ENCODE peak calls at places on chromosome 19, in four cellular contexts. J, P, D and X are unnamed samples.
A peak's percentile ranks its signal among the peaks of the same experiment; 100 is the strongest.

GRCh38 chr19:28615966-28616365 is 597.0 kb downstream of the UQCRFS1 start:
- DNase-seq in J (no peak), P (no peak), D (no peak), X (no peak)

GRCh38 chr19:37654525-37654832 is 786 bp downstream of the ZFP30 start:
- DNase-seq in J (peak; percentile 57), P (peak; percentile 74), D (no peak), X (peak; percentile 21)

GRCh38 chr19:10625003-10625761 is at the start of gene SLC44A2:
- DNase-seq in J (peak; percentile 71), P (peak; percentile 94), D (no peak), X (peak; percentile 61)

GRCh38 chr19:1645299-1645698 is 7.1 kb downstream of the TCF3 start:
- DNase-seq in J (no peak), P (no peak), D (no peak), X (no peak)

GRCh38 chr19:23273022-23273593 is 22.9 kb upstream of the ZNF724 start:
- DNase-seq in J (no peak), P (peak; percentile 38), D (no peak), X (no peak)

GRCh38 chr19:31351212-31352193 is 2.3 kb upstream of the TSHZ3 start:
- DNase-seq in J (peak; percentile 76), P (peak; percentile 68), D (no peak), X (peak; percentile 79)

GRCh38 chr19:49655570-49656455 is 9.8 kb downstream of the IRF3 start:
- DNase-seq in J (no peak), P (no peak), D (no peak), X (no peak)

GRCh38 chr19:27776020-27776419 is 1436.9 kb downstream of the UQCRFS1 start:
- DNase-seq in J (peak; percentile 78), P (no peak), D (no peak), X (no peak)

GRCh38 chr19:10868872-10869547 is 2.3 kb upstream of the CARM1 start:
- DNase-seq in J (no peak), P (no peak), D (no peak), X (no peak)

GRCh38 chr19:29098863-29099481 is 114.0 kb downstream of the UQCRFS1 start:
- DNase-seq in J (peak; percentile 4), P (no peak), D (no peak), X (no peak)

GRCh38 chr19:31408460-31409124 is 59.4 kb upstream of the TSHZ3 start:
- DNase-seq in J (peak; percentile 92), P (no peak), D (no peak), X (peak; percentile 89)

GRCh38 chr19:38224014-38224862 is at the start of gene DPF1:
- DNase-seq in J (peak; percentile 55), P (peak; percentile 93), D (no peak), X (peak; percentile 54)

GRCh38 chr19:45041125-45041524 is 2.3 kb downstream of the CLASRP start:
- DNase-seq in J (no peak), P (no peak), D (no peak), X (no peak)

GRCh38 chr19:30411714-30412113 is 39.5 kb downstream of the ZNF536 start:
- DNase-seq in J (no peak), P (no peak), D (no peak), X (no peak)

GRCh38 chr19:46618670-46619231 is 6.1 kb downstream of the PTGIR start:
- DNase-seq in J (peak; percentile 60), P (no peak), D (no peak), X (no peak)

GRCh38 chr19:16945364-16945714 is 56.5 kb downstream of the F2RL3 start:
- DNase-seq in J (no peak), P (no peak), D (no peak), X (no peak)

GRCh38 chr19:39413903-39414608 is 1.6 kb downstream of the PLEKHG2 start:
- DNase-seq in J (no peak), P (peak; percentile 60), D (no peak), X (no peak)

GRCh38 chr19:45568732-45569131 is 15.9 kb downstream of the OPA3 start:
- DNase-seq in J (peak; percentile 73), P (no peak), D (no peak), X (peak; percentile 76)

GRCh38 chr19:56837492-56837891 is 3.0 kb downstream of the PEG3 start:
- DNase-seq in J (peak; percentile 22), P (no peak), D (no peak), X (no peak)

GRCh38 chr19:3665681-3666544 is 34.4 kb downstream of the PIP5K1C start:
- DNase-seq in J (peak; percentile 24), P (peak; percentile 66), D (peak; percentile 72), X (no peak)

DNA sequence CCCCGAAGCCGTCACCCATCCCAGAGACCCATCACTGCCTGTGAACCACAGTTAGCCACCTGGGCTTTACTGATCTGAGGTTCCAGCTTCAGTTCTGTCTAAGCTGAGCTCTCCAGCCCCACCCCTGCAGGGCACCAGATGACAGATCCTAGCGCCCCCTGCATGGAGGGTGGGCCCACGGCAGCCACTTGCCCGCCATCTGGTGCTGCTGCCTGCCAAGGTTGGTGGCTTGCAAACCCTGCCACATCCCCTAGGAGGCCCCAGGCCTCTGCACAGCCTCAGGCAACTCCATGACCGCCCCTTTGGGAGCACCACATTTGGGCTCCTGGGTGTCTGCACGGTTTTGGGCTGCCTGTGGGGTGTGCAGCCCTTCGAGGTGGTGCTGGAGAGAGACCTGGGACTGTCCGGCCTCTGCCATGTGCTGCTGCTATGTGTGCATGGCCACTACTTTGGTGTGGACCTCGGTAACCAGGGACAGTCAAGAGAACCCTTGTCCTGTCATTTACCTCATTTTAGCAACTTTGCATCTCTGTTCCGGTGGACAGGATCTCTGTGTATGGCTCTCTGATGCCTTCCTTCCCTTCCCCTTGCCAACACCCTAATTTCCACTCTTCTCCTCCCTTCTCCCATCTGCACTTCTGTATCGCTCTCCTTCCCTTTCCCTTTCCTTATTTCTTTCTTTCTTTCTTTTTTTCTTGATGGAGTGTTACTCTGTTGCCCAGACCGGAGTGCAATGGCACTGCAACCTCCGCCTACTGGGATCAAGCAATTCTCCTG is 17.4 kb upstream of the SDHAF1 start:
- DNase-seq in J (no peak), P (peak; percentile 79), D (no peak), X (no peak)
- TF ChIP-seq CTCF in J (peak; percentile 32), P (peak; percentile 56), D (no peak), X (peak; percentile 26)

DNA sequence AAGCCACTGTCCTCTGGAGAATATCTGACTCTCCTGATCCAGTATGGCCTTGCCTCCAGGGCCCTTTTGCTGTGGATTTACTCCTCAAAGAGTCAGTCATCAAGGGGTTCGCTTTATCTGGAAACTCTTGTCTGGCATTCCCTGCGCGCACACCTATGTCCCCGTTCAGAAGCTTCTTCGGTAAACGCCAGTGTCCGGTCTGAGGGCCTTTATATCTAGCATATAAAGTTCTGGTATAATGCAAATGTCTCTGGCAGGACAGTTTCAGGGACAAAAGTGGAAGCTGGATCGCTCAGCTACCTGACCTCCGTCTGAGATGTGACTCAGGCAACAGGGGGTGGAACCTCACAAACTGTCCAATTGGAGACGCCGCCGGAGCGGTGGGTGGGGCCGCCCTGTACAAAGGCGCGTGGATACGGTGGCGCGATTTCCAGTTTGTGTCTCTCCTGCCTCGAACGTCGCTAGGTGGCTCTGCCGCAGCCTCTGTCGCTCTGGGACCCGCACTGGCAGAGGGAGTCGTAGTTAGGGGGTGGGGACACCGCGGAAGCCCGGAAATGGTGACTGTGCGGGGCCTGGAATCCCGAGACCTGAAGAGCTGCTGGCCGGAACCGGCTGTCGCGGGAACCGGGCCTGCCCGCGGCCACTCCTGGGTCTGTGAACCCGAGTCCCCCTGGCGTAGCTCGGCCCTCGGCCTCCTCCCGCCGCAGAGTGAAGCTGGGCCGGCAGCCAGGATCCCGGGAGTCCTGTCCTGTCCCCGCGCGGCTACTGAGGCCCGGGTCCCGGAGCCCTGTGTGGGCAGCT is 10.6 kb upstream of the ZNF709 start:
- DNase-seq in J (peak; percentile 75), P (peak; percentile 95), D (peak; percentile 91), X (peak; percentile 62)
- TF ChIP-seq CTCF in J (peak; percentile 26), P (peak; percentile 54), D (peak; percentile 47), X (peak; percentile 54)

DNA sequence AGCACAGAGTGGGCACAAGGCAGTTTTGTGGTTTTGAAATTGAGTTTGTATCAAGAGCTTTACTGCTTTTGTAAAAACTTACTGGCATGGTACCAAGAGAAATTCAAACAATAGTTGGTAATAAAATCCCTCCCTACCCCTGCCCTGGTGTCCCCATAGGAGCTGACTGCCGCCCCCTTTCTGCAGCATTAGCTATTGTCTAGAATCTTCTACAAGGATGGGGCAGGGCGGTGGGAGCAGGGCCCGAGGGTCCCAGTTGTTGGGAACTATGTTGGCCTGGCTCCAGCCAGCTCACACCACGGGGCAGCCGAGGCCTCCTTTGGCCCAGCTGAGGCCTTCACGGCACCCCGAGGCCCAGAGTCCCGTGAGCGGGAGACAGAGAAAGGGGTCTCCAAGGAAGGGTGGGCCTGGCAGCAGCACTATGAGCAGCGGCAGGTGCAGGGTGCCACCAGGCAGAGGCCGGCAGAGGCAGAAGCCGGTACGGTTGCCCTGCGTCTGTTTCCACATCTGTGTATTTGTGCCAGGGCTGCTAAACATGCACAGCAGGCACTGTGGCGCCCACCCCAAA is 57.9 kb downstream of the KDM4B start:
- DNase-seq in J (no peak), P (no peak), D (no peak), X (no peak)
- TF ChIP-seq CTCF in J (peak; percentile 45), P (peak; percentile 29), D (no peak), X (no peak)

GRCh38 chr19:5803752-5804515 is 933 bp upstream of the NRTN start:
- DNase-seq in J (peak; percentile 91), P (peak; percentile 97), D (peak; percentile 87), X (peak; percentile 31)
- TF ChIP-seq CTCF in J (peak; percentile 86), P (peak; percentile 98), D (peak; percentile 81), X (peak; percentile 100)

DNA sequence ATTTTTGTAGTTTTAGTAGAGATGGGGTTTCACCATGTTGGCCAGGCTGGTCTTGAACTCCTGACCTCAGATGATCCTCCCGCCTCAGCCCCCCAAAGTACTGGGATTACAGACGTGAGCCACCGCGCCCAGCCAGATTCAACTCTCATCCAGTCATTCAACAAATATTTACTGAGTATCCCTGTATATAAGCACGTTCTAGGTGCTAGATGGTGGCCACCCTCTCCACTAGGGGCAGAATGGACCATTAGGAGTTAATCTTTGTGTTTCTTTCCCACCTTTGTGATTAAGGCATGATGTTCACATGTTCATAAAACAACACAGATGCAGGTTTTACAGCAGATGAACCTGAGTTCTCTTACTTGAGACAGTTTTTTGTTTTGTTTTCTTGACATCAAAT is 7.3 kb downstream of the SHKBP1 start:
- DNase-seq in J (no peak), P (no peak), D (no peak), X (peak; percentile 15)
- TF ChIP-seq CTCF in J (peak; percentile 51), P (peak; percentile 38), D (no peak), X (peak; percentile 59)

DNA sequence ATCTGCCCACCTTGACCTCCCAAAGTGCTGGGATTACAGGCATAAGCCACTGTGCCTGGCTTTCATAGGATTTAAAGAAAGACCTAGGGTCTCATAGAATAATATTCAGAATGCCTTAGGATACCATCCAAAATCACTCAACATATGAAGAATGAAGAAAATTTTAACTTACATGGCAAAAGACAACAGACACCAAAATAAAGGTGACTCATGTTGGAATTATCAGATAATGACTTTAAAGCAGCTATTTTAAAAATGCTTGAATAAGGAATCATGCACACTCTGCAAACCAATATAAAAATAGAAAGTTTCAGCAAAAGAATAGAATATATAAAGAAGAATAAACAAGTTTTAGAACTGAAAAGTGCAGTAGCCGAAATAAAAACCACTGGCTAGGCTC is 29.3 kb downstream of the ZNF566 start:
- DNase-seq in J (peak; percentile 5), P (no peak), D (no peak), X (no peak)
- TF ChIP-seq CTCF in J (no peak), P (no peak), D (no peak), X (no peak)

GRCh38 chr19:42028304-42029216 is 34.5 kb upstream of the ATP1A3 start:
- DNase-seq in J (no peak), P (peak; percentile 69), D (no peak), X (no peak)
- TF ChIP-seq CTCF in J (peak; percentile 54), P (peak; percentile 97), D (peak; percentile 20), X (peak; percentile 74)